ENCODE peak calls at places on chromosome 12, in ten cellular contexts. One of them, this sample, is unnamed.

GRCh38 chr12:116257213-116257612 is 20.3 kb downstream of the MED13L start:
- DNase-seq in cardiac fibroblast: peak
- DNase-seq in AG09309: no peak
- DNase-seq in skeletal muscle cell: no peak
- DNase-seq in CD4-positive, alpha-beta memory T cell: no peak
- DNase-seq in lower leg skin: no peak
- DNase-seq in lung: no peak
- DNase-seq in CD8-positive, alpha-beta T cell: no peak
- DNase-seq in transverse colon: no peak
- DNase-seq in hepatocyte: peak
- DNase-seq in this sample: no peak

GRCh38 chr12:99658950-99659349 is 11.4 kb downstream of the GARIN6 start:
- DNase-seq in transverse colon: no peak
- DNase-seq in lung: no peak
- DNase-seq in skeletal muscle cell: no peak
- DNase-seq in AG09309: no peak
- DNase-seq in hepatocyte: no peak
- DNase-seq in CD4-positive, alpha-beta memory T cell: no peak
- DNase-seq in lower leg skin: no peak
- DNase-seq in cardiac fibroblast: peak
- DNase-seq in CD8-positive, alpha-beta T cell: no peak
- DNase-seq in this sample: peak

GRCh38 chr12:100234166-100234565 is 32.7 kb downstream of the DEPDC4 start:
- DNase-seq in cardiac fibroblast: peak
- DNase-seq in CD8-positive, alpha-beta T cell: no peak
- DNase-seq in skeletal muscle cell: no peak
- DNase-seq in transverse colon: no peak
- DNase-seq in hepatocyte: no peak
- DNase-seq in CD4-positive, alpha-beta memory T cell: no peak
- DNase-seq in AG09309: peak
- DNase-seq in lower leg skin: no peak
- DNase-seq in lung: no peak
- DNase-seq in this sample: no peak

GRCh38 chr12:123120452-123121166 is 30.3 kb downstream of the PITPNM2 start:
- DNase-seq in hepatocyte: no peak
- DNase-seq in CD8-positive, alpha-beta T cell: no peak
- DNase-seq in AG09309: no peak
- DNase-seq in CD4-positive, alpha-beta memory T cell: peak
- DNase-seq in skeletal muscle cell: no peak
- DNase-seq in transverse colon: no peak
- DNase-seq in cardiac fibroblast: peak
- DNase-seq in lower leg skin: no peak
- DNase-seq in lung: no peak
- DNase-seq in this sample: no peak

GRCh38 chr12:130712346-130713065 is 3.6 kb downstream of the RIMBP2 start:
- DNase-seq in CD8-positive, alpha-beta T cell: no peak
- DNase-seq in CD4-positive, alpha-beta memory T cell: no peak
- DNase-seq in AG09309: no peak
- DNase-seq in skeletal muscle cell: no peak
- DNase-seq in hepatocyte: no peak
- DNase-seq in lower leg skin: peak
- DNase-seq in cardiac fibroblast: no peak
- DNase-seq in transverse colon: no peak
- DNase-seq in lung: no peak
- DNase-seq in this sample: no peak

GRCh38 chr12:119153477-119154434 is 25.0 kb upstream of the HSPB8 start:
- DNase-seq in transverse colon: peak
- DNase-seq in AG09309: no peak
- DNase-seq in lower leg skin: no peak
- DNase-seq in CD8-positive, alpha-beta T cell: no peak
- DNase-seq in hepatocyte: peak
- DNase-seq in cardiac fibroblast: no peak
- DNase-seq in CD4-positive, alpha-beta memory T cell: no peak
- DNase-seq in lung: peak
- DNase-seq in skeletal muscle cell: no peak
- DNase-seq in this sample: no peak

GRCh38 chr12:47835831-47836155 is 16.1 kb upstream of the HDAC7 start:
- DNase-seq in cardiac fibroblast: no peak
- DNase-seq in CD8-positive, alpha-beta T cell: no peak
- DNase-seq in AG09309: no peak
- DNase-seq in skeletal muscle cell: no peak
- DNase-seq in lung: no peak
- DNase-seq in transverse colon: no peak
- DNase-seq in CD4-positive, alpha-beta memory T cell: no peak
- DNase-seq in lower leg skin: no peak
- DNase-seq in hepatocyte: no peak
- DNase-seq in this sample: no peak

GRCh38 chr12:107760207-107760816 is 625 bp downstream of the PRDM4 start:
- DNase-seq in CD4-positive, alpha-beta memory T cell: peak
- DNase-seq in skeletal muscle cell: no peak
- DNase-seq in CD8-positive, alpha-beta T cell: peak
- DNase-seq in transverse colon: peak
- DNase-seq in AG09309: no peak
- DNase-seq in lung: peak
- DNase-seq in hepatocyte: peak
- DNase-seq in cardiac fibroblast: peak
- DNase-seq in lower leg skin: peak
- DNase-seq in this sample: no peak

GRCh38 chr12:68839183-68840147 is 31.5 kb downstream of the MDM2 start:
- DNase-seq in AG09309: no peak
- DNase-seq in transverse colon: no peak
- DNase-seq in cardiac fibroblast: no peak
- DNase-seq in hepatocyte: no peak
- DNase-seq in CD4-positive, alpha-beta memory T cell: no peak
- DNase-seq in lung: no peak
- DNase-seq in skeletal muscle cell: no peak
- DNase-seq in CD8-positive, alpha-beta T cell: no peak
- DNase-seq in lower leg skin: no peak
- DNase-seq in this sample: no peak

GRCh38 chr12:16037533-16037932 is 126.4 kb downstream of the DERA start:
- DNase-seq in CD8-positive, alpha-beta T cell: no peak
- DNase-seq in lung: no peak
- DNase-seq in AG09309: no peak
- DNase-seq in CD4-positive, alpha-beta memory T cell: no peak
- DNase-seq in lower leg skin: no peak
- DNase-seq in hepatocyte: peak
- DNase-seq in transverse colon: no peak
- DNase-seq in cardiac fibroblast: no peak
- DNase-seq in skeletal muscle cell: no peak
- DNase-seq in this sample: no peak

GRCh38 chr12:60394680-60395079 is 798.9 kb downstream of the SLC16A7 start:
- DNase-seq in lung: no peak
- DNase-seq in CD4-positive, alpha-beta memory T cell: no peak
- DNase-seq in lower leg skin: no peak
- DNase-seq in CD8-positive, alpha-beta T cell: no peak
- DNase-seq in AG09309: peak
- DNase-seq in cardiac fibroblast: peak
- DNase-seq in transverse colon: no peak
- DNase-seq in skeletal muscle cell: peak
- DNase-seq in hepatocyte: no peak
- DNase-seq in this sample: peak

GRCh38 chr12:124053855-124054254 is 80.8 kb downstream of the ZNF664 start:
- DNase-seq in lower leg skin: no peak
- DNase-seq in AG09309: no peak
- DNase-seq in cardiac fibroblast: peak
- DNase-seq in hepatocyte: peak
- DNase-seq in transverse colon: peak
- DNase-seq in CD8-positive, alpha-beta T cell: no peak
- DNase-seq in skeletal muscle cell: no peak
- DNase-seq in CD4-positive, alpha-beta memory T cell: no peak
- DNase-seq in lung: peak
- DNase-seq in this sample: peak

GRCh38 chr12:6540181-6540877 is 6.0 kb downstream of the GAPDH start:
- DNase-seq in CD4-positive, alpha-beta memory T cell: peak
- DNase-seq in CD8-positive, alpha-beta T cell: no peak
- DNase-seq in cardiac fibroblast: peak
- DNase-seq in AG09309: peak
- DNase-seq in lower leg skin: peak
- DNase-seq in skeletal muscle cell: peak
- DNase-seq in hepatocyte: peak
- DNase-seq in transverse colon: peak
- DNase-seq in lung: peak
- DNase-seq in this sample: peak

GRCh38 chr12:57135939-57136338 is 7.7 kb downstream of the LRP1 start:
- DNase-seq in lower leg skin: no peak
- DNase-seq in transverse colon: no peak
- DNase-seq in AG09309: no peak
- DNase-seq in CD8-positive, alpha-beta T cell: no peak
- DNase-seq in lung: no peak
- DNase-seq in hepatocyte: peak
- DNase-seq in CD4-positive, alpha-beta memory T cell: no peak
- DNase-seq in skeletal muscle cell: no peak
- DNase-seq in cardiac fibroblast: no peak
- DNase-seq in this sample: no peak

GRCh38 chr12:45305904-45306303 is 90.0 kb downstream of the ANO6 start:
- DNase-seq in hepatocyte: peak
- DNase-seq in skeletal muscle cell: no peak
- DNase-seq in cardiac fibroblast: no peak
- DNase-seq in lung: no peak
- DNase-seq in lower leg skin: no peak
- DNase-seq in CD4-positive, alpha-beta memory T cell: no peak
- DNase-seq in AG09309: no peak
- DNase-seq in transverse colon: no peak
- DNase-seq in CD8-positive, alpha-beta T cell: no peak
- DNase-seq in this sample: no peak

GRCh38 chr12:2198088-2198501 is 145.3 kb downstream of the CACNA1C start:
- DNase-seq in lower leg skin: no peak
- DNase-seq in cardiac fibroblast: peak
- DNase-seq in CD8-positive, alpha-beta T cell: no peak
- DNase-seq in lung: no peak
- DNase-seq in transverse colon: no peak
- DNase-seq in AG09309: peak
- DNase-seq in CD4-positive, alpha-beta memory T cell: no peak
- DNase-seq in skeletal muscle cell: no peak
- DNase-seq in hepatocyte: peak
- DNase-seq in this sample: peak

GRCh38 chr12:122721057-122721545 is 4.5 kb upstream of the HCAR3 start:
- DNase-seq in skeletal muscle cell: no peak
- DNase-seq in lung: no peak
- DNase-seq in hepatocyte: peak
- DNase-seq in lower leg skin: no peak
- DNase-seq in CD4-positive, alpha-beta memory T cell: no peak
- DNase-seq in transverse colon: no peak
- DNase-seq in cardiac fibroblast: peak
- DNase-seq in CD8-positive, alpha-beta T cell: no peak
- DNase-seq in AG09309: no peak
- DNase-seq in this sample: no peak

GRCh38 chr12:60335765-60336164 is 739.9 kb downstream of the SLC16A7 start:
- DNase-seq in CD4-positive, alpha-beta memory T cell: no peak
- DNase-seq in lower leg skin: no peak
- DNase-seq in transverse colon: no peak
- DNase-seq in cardiac fibroblast: peak
- DNase-seq in AG09309: peak
- DNase-seq in skeletal muscle cell: peak
- DNase-seq in hepatocyte: peak
- DNase-seq in lung: no peak
- DNase-seq in CD8-positive, alpha-beta T cell: no peak
- DNase-seq in this sample: peak

DNA sequence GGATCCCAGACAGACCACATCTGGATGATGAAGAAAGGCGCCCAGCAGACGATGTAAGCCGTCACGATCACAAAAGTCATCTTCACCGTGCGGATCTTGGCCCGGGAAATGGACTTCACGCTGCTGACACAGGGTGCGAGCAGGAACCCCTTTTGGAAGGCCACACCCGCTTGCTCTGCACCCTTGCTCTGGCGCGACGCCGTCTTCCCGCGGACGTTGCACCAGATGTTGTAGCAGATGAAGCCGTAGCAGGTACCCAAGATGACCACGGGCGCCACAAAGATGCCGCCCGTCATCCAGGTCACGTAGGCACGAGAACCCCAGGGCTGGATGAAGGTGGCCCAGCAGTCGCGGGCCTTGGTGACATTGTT is 1.1 kb downstream of the AVPR1A start:
- DNase-seq in skeletal muscle cell: no peak
- DNase-seq in lung: no peak
- DNase-seq in CD4-positive, alpha-beta memory T cell: no peak
- DNase-seq in AG09309: no peak
- DNase-seq in transverse colon: no peak
- DNase-seq in lower leg skin: no peak
- DNase-seq in hepatocyte: no peak
- DNase-seq in cardiac fibroblast: no peak
- DNase-seq in CD8-positive, alpha-beta T cell: no peak
- DNase-seq in this sample: no peak
- H3K4me3 ChIP-seq in skeletal muscle cell: no peak
- H3K4me3 ChIP-seq in lung: no peak
- H3K4me3 ChIP-seq in CD4-positive, alpha-beta memory T cell: no peak
- H3K4me3 ChIP-seq in AG09309: no peak
- H3K4me3 ChIP-seq in transverse colon: peak
- H3K4me3 ChIP-seq in lower leg skin: no peak
- H3K4me3 ChIP-seq in hepatocyte: peak
- H3K4me3 ChIP-seq in cardiac fibroblast: no peak
- H3K4me3 ChIP-seq in CD8-positive, alpha-beta T cell: no peak
- H3K4me3 ChIP-seq in this sample: no peak

GRCh38 chr12:54378791-54379400 is 5.6 kb downstream of the ZNF385A start:
- DNase-seq in CD8-positive, alpha-beta T cell: no peak
- DNase-seq in lower leg skin: peak
- DNase-seq in AG09309: no peak
- DNase-seq in transverse colon: peak
- DNase-seq in cardiac fibroblast: peak
- DNase-seq in skeletal muscle cell: no peak
- DNase-seq in CD4-positive, alpha-beta memory T cell: no peak
- DNase-seq in hepatocyte: peak
- DNase-seq in lung: no peak
- DNase-seq in this sample: no peak
- H3K4me3 ChIP-seq in CD8-positive, alpha-beta T cell: no peak
- H3K4me3 ChIP-seq in lower leg skin: peak
- H3K4me3 ChIP-seq in AG09309: peak
- H3K4me3 ChIP-seq in transverse colon: peak
- H3K4me3 ChIP-seq in cardiac fibroblast: peak
- H3K4me3 ChIP-seq in skeletal muscle cell: peak
- H3K4me3 ChIP-seq in CD4-positive, alpha-beta memory T cell: peak
- H3K4me3 ChIP-seq in hepatocyte: peak
- H3K4me3 ChIP-seq in lung: no peak
- H3K4me3 ChIP-seq in this sample: peak

GRCh38 chr12:109239179-109239578 is 69.9 kb downstream of the FOXN4 start:
- DNase-seq in lung: no peak
- DNase-seq in CD8-positive, alpha-beta T cell: no peak
- DNase-seq in transverse colon: no peak
- DNase-seq in CD4-positive, alpha-beta memory T cell: no peak
- DNase-seq in AG09309: no peak
- DNase-seq in hepatocyte: no peak
- DNase-seq in lower leg skin: no peak
- DNase-seq in skeletal muscle cell: no peak
- DNase-seq in cardiac fibroblast: no peak
- DNase-seq in this sample: no peak
- H3K4me3 ChIP-seq in lung: no peak
- H3K4me3 ChIP-seq in CD8-positive, alpha-beta T cell: no peak
- H3K4me3 ChIP-seq in transverse colon: no peak
- H3K4me3 ChIP-seq in CD4-positive, alpha-beta memory T cell: no peak
- H3K4me3 ChIP-seq in AG09309: no peak
- H3K4me3 ChIP-seq in hepatocyte: no peak
- H3K4me3 ChIP-seq in lower leg skin: no peak
- H3K4me3 ChIP-seq in skeletal muscle cell: no peak
- H3K4me3 ChIP-seq in cardiac fibroblast: no peak
- H3K4me3 ChIP-seq in this sample: no peak

DNA sequence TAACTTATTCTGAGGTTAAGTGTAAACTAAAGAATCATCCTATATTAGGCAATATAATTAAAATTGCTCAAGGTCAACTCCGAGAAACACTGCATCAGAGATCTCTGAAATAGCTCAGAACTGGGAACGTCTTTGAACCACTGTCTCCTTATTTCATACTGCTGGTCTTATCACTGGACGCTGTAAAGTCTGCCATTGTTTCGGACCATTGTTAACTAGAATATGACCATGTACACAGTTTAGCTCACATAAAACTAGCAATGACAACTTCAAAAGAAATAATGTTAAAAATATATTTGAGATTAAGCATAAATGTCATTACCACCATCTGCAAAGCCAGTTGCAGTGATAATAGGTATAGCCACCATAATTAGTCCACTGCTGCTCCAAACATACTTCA is 2.9 kb downstream of the ABCD2 start:
- DNase-seq in hepatocyte: no peak
- DNase-seq in transverse colon: no peak
- DNase-seq in lower leg skin: no peak
- DNase-seq in AG09309: no peak
- DNase-seq in cardiac fibroblast: no peak
- DNase-seq in lung: no peak
- DNase-seq in CD4-positive, alpha-beta memory T cell: no peak
- DNase-seq in CD8-positive, alpha-beta T cell: no peak
- DNase-seq in skeletal muscle cell: no peak
- DNase-seq in this sample: no peak
- H3K4me3 ChIP-seq in hepatocyte: no peak
- H3K4me3 ChIP-seq in transverse colon: no peak
- H3K4me3 ChIP-seq in lower leg skin: no peak
- H3K4me3 ChIP-seq in AG09309: no peak
- H3K4me3 ChIP-seq in cardiac fibroblast: no peak
- H3K4me3 ChIP-seq in lung: no peak
- H3K4me3 ChIP-seq in CD4-positive, alpha-beta memory T cell: peak
- H3K4me3 ChIP-seq in CD8-positive, alpha-beta T cell: peak
- H3K4me3 ChIP-seq in skeletal muscle cell: no peak
- H3K4me3 ChIP-seq in this sample: no peak

This sample was measured in astrocyte of the cerebellum.